ENCODE peak calls at places on chromosomes 5 and 9, in six cellular contexts. One of them, this sample, is unnamed. For H3K4me1, the result is how much of the 10 kb centered on the place peaks cover.

GRCh38 chr9:91897201-91897600 is 52.8 kb downstream of the ROR2 start:
- DNase-seq in colonic mucosa: no peak
- DNase-seq in transverse colon: no peak
- DNase-seq in lower lobe of right lung: no peak
- DNase-seq in naive thymus-derived CD4-positive, alpha-beta T cell: no peak
- DNase-seq in adrenal gland: no peak
- DNase-seq in this sample: no peak

GRCh38 chr9:84170521-84171141 is 169.9 kb downstream of the SLC28A3 start:
- DNase-seq in colonic mucosa: peak
- DNase-seq in transverse colon: peak
- DNase-seq in lower lobe of right lung: peak
- DNase-seq in naive thymus-derived CD4-positive, alpha-beta T cell: no peak
- DNase-seq in adrenal gland: peak
- DNase-seq in this sample: peak

GRCh38 chr9:3730527-3730926 is 204.7 kb upstream of the RFX3 start:
- DNase-seq in colonic mucosa: no peak
- DNase-seq in transverse colon: no peak
- DNase-seq in lower lobe of right lung: no peak
- DNase-seq in naive thymus-derived CD4-positive, alpha-beta T cell: no peak
- DNase-seq in adrenal gland: no peak
- DNase-seq in this sample: no peak

GRCh38 chr9:130825051-130825651 is 9.9 kb upstream of the ABL1 start:
- DNase-seq in colonic mucosa: peak
- DNase-seq in transverse colon: no peak
- DNase-seq in lower lobe of right lung: no peak
- DNase-seq in naive thymus-derived CD4-positive, alpha-beta T cell: no peak
- DNase-seq in adrenal gland: no peak
- DNase-seq in this sample: peak

GRCh38 chr5:136058031-136058971 is 29.5 kb downstream of the TGFBI start:
- DNase-seq in colonic mucosa: peak
- DNase-seq in transverse colon: peak
- DNase-seq in lower lobe of right lung: no peak
- DNase-seq in naive thymus-derived CD4-positive, alpha-beta T cell: no peak
- DNase-seq in adrenal gland: no peak
- DNase-seq in this sample: peak

GRCh38 chr9:103037508-103038477 is 42.7 kb downstream of the CYLC2 start:
- DNase-seq in colonic mucosa: no peak
- DNase-seq in transverse colon: no peak
- DNase-seq in lower lobe of right lung: no peak
- DNase-seq in naive thymus-derived CD4-positive, alpha-beta T cell: no peak
- DNase-seq in adrenal gland: no peak
- DNase-seq in this sample: peak

GRCh38 chr9:137611623-137612609 is 6.4 kb downstream of the ARRDC1 start:
- DNase-seq in colonic mucosa: peak
- DNase-seq in transverse colon: peak
- DNase-seq in lower lobe of right lung: peak
- DNase-seq in naive thymus-derived CD4-positive, alpha-beta T cell: no peak
- DNase-seq in adrenal gland: peak
- DNase-seq in this sample: peak

GRCh38 chr5:28370896-28371295 is 1332.5 kb upstream of the CDH9 start:
- DNase-seq in colonic mucosa: no peak
- DNase-seq in transverse colon: no peak
- DNase-seq in lower lobe of right lung: no peak
- DNase-seq in naive thymus-derived CD4-positive, alpha-beta T cell: no peak
- DNase-seq in adrenal gland: no peak
- DNase-seq in this sample: no peak

GRCh38 chr5:131767891-131768290 is 28.9 kb downstream of the FNIP1 start:
- DNase-seq in colonic mucosa: no peak
- DNase-seq in transverse colon: no peak
- DNase-seq in lower lobe of right lung: no peak
- DNase-seq in naive thymus-derived CD4-positive, alpha-beta T cell: no peak
- DNase-seq in adrenal gland: no peak
- DNase-seq in this sample: no peak

GRCh38 chr9:9746826-9747225 is 866.0 kb downstream of the PTPRD start:
- DNase-seq in colonic mucosa: no peak
- DNase-seq in transverse colon: no peak
- DNase-seq in lower lobe of right lung: no peak
- DNase-seq in naive thymus-derived CD4-positive, alpha-beta T cell: no peak
- DNase-seq in adrenal gland: no peak
- DNase-seq in this sample: no peak

GRCh38 chr9:91126761-91127420 is 234.8 kb downstream of the AUH start:
- DNase-seq in colonic mucosa: no peak
- DNase-seq in transverse colon: no peak
- DNase-seq in lower lobe of right lung: no peak
- DNase-seq in naive thymus-derived CD4-positive, alpha-beta T cell: no peak
- DNase-seq in adrenal gland: no peak
- DNase-seq in this sample: no peak

GRCh38 chr9:34984049-34984448 is 5.5 kb upstream of the DNAJB5 start:
- DNase-seq in colonic mucosa: no peak
- DNase-seq in transverse colon: no peak
- DNase-seq in lower lobe of right lung: no peak
- DNase-seq in naive thymus-derived CD4-positive, alpha-beta T cell: peak
- DNase-seq in adrenal gland: peak
- DNase-seq in this sample: peak

GRCh38 chr5:32785639-32786216 is 74.6 kb downstream of the NPR3 start:
- DNase-seq in colonic mucosa: no peak
- DNase-seq in transverse colon: no peak
- DNase-seq in lower lobe of right lung: no peak
- DNase-seq in naive thymus-derived CD4-positive, alpha-beta T cell: no peak
- DNase-seq in adrenal gland: no peak
- DNase-seq in this sample: peak

GRCh38 chr5:176543428-176544182 is 5.5 kb upstream of the CDHR2 start:
- DNase-seq in colonic mucosa: peak
- DNase-seq in transverse colon: peak
- DNase-seq in lower lobe of right lung: peak
- DNase-seq in naive thymus-derived CD4-positive, alpha-beta T cell: peak
- DNase-seq in adrenal gland: peak
- DNase-seq in this sample: peak

GRCh38 chr5:128924299-128924698 is 41.0 kb upstream of the SLC27A6 start:
- DNase-seq in colonic mucosa: no peak
- DNase-seq in transverse colon: no peak
- DNase-seq in lower lobe of right lung: no peak
- DNase-seq in naive thymus-derived CD4-positive, alpha-beta T cell: no peak
- DNase-seq in adrenal gland: no peak
- DNase-seq in this sample: no peak

GRCh38 chr5:34014614-34015013 is 6.8 kb upstream of the AMACR start:
- DNase-seq in colonic mucosa: no peak
- DNase-seq in transverse colon: peak
- DNase-seq in lower lobe of right lung: no peak
- DNase-seq in naive thymus-derived CD4-positive, alpha-beta T cell: no peak
- DNase-seq in adrenal gland: no peak
- DNase-seq in this sample: no peak

GRCh38 chr5:140239939-140240700 is 62.8 kb downstream of the PFDN1 start:
- DNase-seq in colonic mucosa: peak
- DNase-seq in transverse colon: peak
- DNase-seq in lower lobe of right lung: peak
- DNase-seq in naive thymus-derived CD4-positive, alpha-beta T cell: peak
- DNase-seq in adrenal gland: peak
- DNase-seq in this sample: peak

GRCh38 chr5:132807163-132807838 is 5.8 kb upstream of the SOWAHA start:
- DNase-seq in colonic mucosa: peak
- DNase-seq in transverse colon: peak
- DNase-seq in lower lobe of right lung: no peak
- DNase-seq in naive thymus-derived CD4-positive, alpha-beta T cell: no peak
- DNase-seq in adrenal gland: no peak
- DNase-seq in this sample: peak

GRCh38 chr5:112366987-112367386 is 52.1 kb downstream of the EPB41L4A start:
- DNase-seq in colonic mucosa: no peak
- DNase-seq in transverse colon: no peak
- DNase-seq in lower lobe of right lung: no peak
- DNase-seq in naive thymus-derived CD4-positive, alpha-beta T cell: no peak
- DNase-seq in adrenal gland: no peak
- DNase-seq in this sample: no peak

DNA sequence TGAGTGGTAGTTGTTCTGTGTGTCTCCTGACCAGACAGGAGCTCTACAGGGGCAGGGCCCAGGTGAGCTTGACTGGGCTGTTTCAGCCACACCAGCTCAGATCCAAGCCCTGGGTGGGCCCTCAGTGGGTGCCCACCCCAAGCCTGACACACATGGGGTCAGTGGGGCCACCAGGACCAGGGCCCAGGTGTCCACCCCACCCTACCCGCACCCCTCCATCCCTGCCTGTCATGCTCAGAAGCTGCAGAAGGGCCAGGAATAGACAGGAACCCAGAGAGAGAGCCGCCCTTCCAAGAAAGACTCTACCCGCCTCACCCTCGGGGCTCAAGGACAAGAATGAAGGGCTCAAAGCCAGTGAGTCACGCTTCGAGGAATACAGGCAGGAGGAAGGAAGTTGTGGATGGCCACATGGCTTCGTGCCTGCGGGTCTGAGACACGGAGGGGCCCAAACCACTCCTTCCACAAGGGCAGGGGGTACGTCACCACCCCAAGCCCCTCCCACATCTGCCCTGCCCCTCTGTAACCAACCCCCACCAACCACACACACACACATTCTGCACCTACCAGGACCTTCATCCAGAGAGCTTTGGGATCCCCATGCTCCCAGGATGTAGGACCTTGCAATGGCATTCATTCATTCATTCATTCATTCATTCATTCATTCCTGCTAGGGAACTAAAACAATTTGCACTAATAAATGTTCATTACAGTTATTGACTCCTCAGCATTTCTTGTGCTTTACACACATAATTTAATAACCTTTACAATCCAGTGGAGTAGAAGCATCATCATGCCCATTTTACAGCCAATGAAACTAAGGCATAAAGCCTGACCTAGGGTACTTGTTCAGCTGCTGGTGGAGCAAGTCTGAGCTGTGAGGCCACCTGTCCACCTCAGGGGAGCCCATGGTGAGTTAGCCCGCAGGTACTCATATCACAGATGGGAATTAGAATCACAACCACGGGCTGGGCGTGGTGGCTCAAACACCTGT is 56.0 kb upstream of the STXBP1 start:
- DNase-seq in colonic mucosa: peak
- DNase-seq in transverse colon: peak
- DNase-seq in lower lobe of right lung: peak
- DNase-seq in naive thymus-derived CD4-positive, alpha-beta T cell: no peak
- DNase-seq in adrenal gland: peak
- DNase-seq in this sample: peak
- H3K4me1 ChIP-seq in colonic mucosa: under half
- H3K4me1 ChIP-seq in transverse colon: under half
- H3K4me1 ChIP-seq in lower lobe of right lung: half or more
- H3K4me1 ChIP-seq in naive thymus-derived CD4-positive, alpha-beta T cell: under half
- H3K4me1 ChIP-seq in adrenal gland: half or more
- H3K4me1 ChIP-seq in this sample: half or more

DNA sequence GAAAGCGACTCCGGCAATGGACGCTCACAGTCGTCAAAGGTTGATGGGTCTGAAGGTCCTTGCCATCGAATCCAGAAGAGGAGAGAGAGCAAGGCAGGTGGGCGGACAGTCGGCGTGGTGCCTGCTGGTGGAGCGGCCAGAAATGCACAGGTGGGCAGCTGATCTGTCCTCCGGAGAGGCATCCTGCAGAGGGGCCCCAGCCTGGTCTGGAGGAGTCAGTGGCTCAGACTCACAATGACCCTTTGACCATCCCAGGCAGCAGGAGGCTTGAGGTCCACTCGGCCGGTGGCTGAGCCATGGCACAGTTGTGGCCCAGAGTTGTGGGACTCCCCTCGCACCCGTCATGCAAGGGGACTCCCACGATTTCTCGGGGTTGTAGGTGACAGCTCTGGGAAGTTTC is 34.4 kb upstream of the FCN2 start:
- DNase-seq in colonic mucosa: no peak
- DNase-seq in transverse colon: no peak
- DNase-seq in lower lobe of right lung: peak
- DNase-seq in naive thymus-derived CD4-positive, alpha-beta T cell: no peak
- DNase-seq in adrenal gland: no peak
- DNase-seq in this sample: no peak
- H3K4me1 ChIP-seq in colonic mucosa: under half
- H3K4me1 ChIP-seq in transverse colon: under half
- H3K4me1 ChIP-seq in lower lobe of right lung: under half
- H3K4me1 ChIP-seq in naive thymus-derived CD4-positive, alpha-beta T cell: under half
- H3K4me1 ChIP-seq in adrenal gland: under half
- H3K4me1 ChIP-seq in this sample: under half

GRCh38 chr5:78730300-78731094 is 81.9 kb upstream of the LHFPL2 start:
- DNase-seq in colonic mucosa: no peak
- DNase-seq in transverse colon: no peak
- DNase-seq in lower lobe of right lung: no peak
- DNase-seq in naive thymus-derived CD4-positive, alpha-beta T cell: no peak
- DNase-seq in adrenal gland: no peak
- DNase-seq in this sample: no peak
- H3K4me1 ChIP-seq in colonic mucosa: under half
- H3K4me1 ChIP-seq in transverse colon: under half
- H3K4me1 ChIP-seq in lower lobe of right lung: under half
- H3K4me1 ChIP-seq in naive thymus-derived CD4-positive, alpha-beta T cell: under half
- H3K4me1 ChIP-seq in adrenal gland: under half
- H3K4me1 ChIP-seq in this sample: under half

GRCh38 chr5:150618188-150618587 is 22.3 kb upstream of the SYNPO start:
- DNase-seq in colonic mucosa: no peak
- DNase-seq in transverse colon: no peak
- DNase-seq in lower lobe of right lung: no peak
- DNase-seq in naive thymus-derived CD4-positive, alpha-beta T cell: no peak
- DNase-seq in adrenal gland: no peak
- DNase-seq in this sample: no peak

GRCh38 chr5:150614651-150615040 is 25.8 kb upstream of the SYNPO start:
- DNase-seq in colonic mucosa: no peak
- DNase-seq in transverse colon: no peak
- DNase-seq in lower lobe of right lung: no peak
- DNase-seq in naive thymus-derived CD4-positive, alpha-beta T cell: no peak
- DNase-seq in adrenal gland: no peak
- DNase-seq in this sample: no peak

GRCh38 chr5:150616024-150616470 is 24.4 kb upstream of the SYNPO start:
- DNase-seq in colonic mucosa: peak
- DNase-seq in transverse colon: peak
- DNase-seq in lower lobe of right lung: peak
- DNase-seq in naive thymus-derived CD4-positive, alpha-beta T cell: no peak
- DNase-seq in adrenal gland: peak
- DNase-seq in this sample: no peak

GRCh38 chr5:150615141-150615699 is 25.2 kb upstream of the SYNPO start:
- DNase-seq in colonic mucosa: peak
- DNase-seq in transverse colon: peak
- DNase-seq in lower lobe of right lung: peak
- DNase-seq in naive thymus-derived CD4-positive, alpha-beta T cell: no peak
- DNase-seq in adrenal gland: peak
- DNase-seq in this sample: no peak

DNA sequence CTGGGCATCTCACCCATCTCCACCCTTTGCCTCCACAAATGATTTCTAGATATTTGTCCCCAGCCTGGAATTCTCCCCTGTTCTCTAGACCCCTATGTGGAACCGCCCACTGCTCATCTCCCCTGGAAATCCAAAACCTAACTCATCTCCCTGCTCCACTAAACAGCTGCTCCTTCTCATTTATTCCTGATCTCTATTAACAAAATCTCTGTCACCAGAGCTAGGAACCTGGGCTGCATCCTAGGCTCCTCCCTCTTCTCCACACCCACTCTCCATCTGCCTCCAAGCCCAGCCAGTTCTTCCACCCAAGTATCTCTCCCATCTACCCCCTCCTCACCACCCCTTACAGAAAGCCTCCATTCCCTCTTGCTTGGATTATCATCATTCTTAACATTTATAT is 24.0 kb upstream of the SYNPO start:
- DNase-seq in colonic mucosa: no peak
- DNase-seq in transverse colon: no peak
- DNase-seq in lower lobe of right lung: no peak
- DNase-seq in naive thymus-derived CD4-positive, alpha-beta T cell: no peak
- DNase-seq in adrenal gland: no peak
- DNase-seq in this sample: peak
- H3K4me1 ChIP-seq in colonic mucosa: under half
- H3K4me1 ChIP-seq in transverse colon: under half
- H3K4me1 ChIP-seq in lower lobe of right lung: half or more
- H3K4me1 ChIP-seq in naive thymus-derived CD4-positive, alpha-beta T cell: under half
- H3K4me1 ChIP-seq in adrenal gland: under half
- H3K4me1 ChIP-seq in this sample: under half

This sample was measured in SJCRH30.